ENCODE peak calls at places on chromosomes 7 and 10, in five cellular contexts. U is BJ, T is memory B cell, Y is activated T-helper 1 cell treated with Interleukin-2 at 50 U/mL for 16 hours, O is amygdala. D is an unnamed sample.

GRCh38 chr7:110264288-110264687 is 826.6 kb upstream of the LRRN3 start:
- DNase-seq in Y (no peak), O (no peak), U (no peak), T (no peak), D (no peak)

GRCh38 chr10:97542169-97543024 is 30.2 kb upstream of the ANKRD2 start:
- DNase-seq in T (no peak), U (peak; percentile 80), O (no peak), Y (no peak), D (peak; percentile 84)

GRCh38 chr7:154927624-154928125 is 75.2 kb downstream of the PAXIP1 start:
- DNase-seq in Y (peak; percentile 47), U (peak; percentile 32), T (peak; percentile 73), O (no peak), D (peak; percentile 63)

GRCh38 chr7:108246227-108246837 is 116.2 kb upstream of the LAMB4 start:
- DNase-seq in U (peak; percentile 87), Y (no peak), O (no peak), T (no peak), D (peak; percentile 93)

GRCh38 chr10:99084161-99084560 is 151.5 kb downstream of the HPSE2 start:
- DNase-seq in U (no peak), Y (no peak), T (no peak), O (no peak), D (no peak)

GRCh38 chr7:81926154-81926553 is 156.3 kb upstream of the HGF start:
- DNase-seq in Y (no peak), T (no peak), U (no peak), O (no peak), D (no peak)

GRCh38 chr7:20219446-20220292 is 2.5 kb upstream of the MACC1 start:
- DNase-seq in T (peak; percentile 77), Y (no peak), O (no peak), U (no peak), D (no peak)

GRCh38 chr10:62153191-62153590 is 115.5 kb downstream of the RTKN2 start:
- DNase-seq in Y (no peak), U (peak; percentile 56), O (no peak), T (no peak), D (peak; percentile 50)

GRCh38 chr10:46079831-46080585 is 33.9 kb upstream of the MSMB start:
- DNase-seq in O (no peak), U (no peak), T (no peak), Y (no peak), D (no peak)

GRCh38 chr7:976901-977325 is 1.6 kb upstream of the COX19 start:
- DNase-seq in O (no peak), T (no peak), Y (no peak), U (no peak), D (no peak)

GRCh38 chr7:17090751-17091150 is 207.7 kb upstream of the AHR start:
- DNase-seq in U (peak; percentile 86), Y (no peak), T (no peak), O (no peak), D (peak; percentile 73)

GRCh38 chr10:114607358-114607998 is 50.6 kb downstream of the ABLIM1 start:
- DNase-seq in T (no peak), O (no peak), U (no peak), Y (no peak), D (no peak)

D was measured in GM04504.